ENCODE peak calls at places on chromosomes 6 and 20, in four cellular contexts. U, F, W and B are unnamed samples.

GRCh38 chr6:133503330-133503729 is 262.2 kb downstream of the EYA4 start:
- DNase-seq in U (no peak), W (no peak), F (no peak), B (peak; percentile 57)

GRCh38 chr20:9978395-9979004 is 56.3 kb upstream of the ANKEF1 start:
- DNase-seq in U (peak; percentile 35), F (peak; percentile 95), W (peak; percentile 15), B (peak; percentile 92)

GRCh38 chr20:36468149-36469000 is 72.9 kb upstream of the MYL9 start:
- DNase-seq in W (no peak), F (no peak), U (no peak), B (no peak)

GRCh38 chr6:52512199-52512598 is 64.7 kb downstream of the TRAM2 start:
- DNase-seq in U (peak; percentile 40), W (peak; percentile 22), F (peak; percentile 94), B (peak; percentile 96)

GRCh38 chr6:5422321-5422915 is 161.1 kb downstream of the FARS2 start:
- DNase-seq in U (peak; percentile 21), F (peak; percentile 56), W (peak; percentile 12), B (peak; percentile 43)

GRCh38 chr6:118825661-118826060 is 68.3 kb upstream of the ASF1A start:
- DNase-seq in U (no peak), W (no peak), F (no peak), B (no peak)

GRCh38 chr6:1952726-1953360 is 292.6 kb downstream of the GMDS start:
- DNase-seq in U (peak; percentile 69), F (peak; percentile 99), W (no peak), B (peak; percentile 83)

GRCh38 chr20:39144757-39145156 is 182.6 kb downstream of the DHX35 start:
- DNase-seq in W (no peak), F (no peak), U (no peak), B (no peak)

GRCh38 chr6:43972915-43973304 is 154.3 kb downstream of the MRPL14 start:
- DNase-seq in U (no peak), F (peak; percentile 90), W (peak; percentile 58), B (peak; percentile 97)

GRCh38 chr6:116507324-116507723 is 4.1 kb upstream of the CALHM5 start:
- DNase-seq in U (no peak), F (peak; percentile 66), W (no peak), B (peak; percentile 77)

GRCh38 chr6:4943716-4944115 is 60.1 kb downstream of the RPP40 start:
- DNase-seq in U (no peak), W (no peak), F (peak; percentile 46), B (peak; percentile 12)

DNA sequence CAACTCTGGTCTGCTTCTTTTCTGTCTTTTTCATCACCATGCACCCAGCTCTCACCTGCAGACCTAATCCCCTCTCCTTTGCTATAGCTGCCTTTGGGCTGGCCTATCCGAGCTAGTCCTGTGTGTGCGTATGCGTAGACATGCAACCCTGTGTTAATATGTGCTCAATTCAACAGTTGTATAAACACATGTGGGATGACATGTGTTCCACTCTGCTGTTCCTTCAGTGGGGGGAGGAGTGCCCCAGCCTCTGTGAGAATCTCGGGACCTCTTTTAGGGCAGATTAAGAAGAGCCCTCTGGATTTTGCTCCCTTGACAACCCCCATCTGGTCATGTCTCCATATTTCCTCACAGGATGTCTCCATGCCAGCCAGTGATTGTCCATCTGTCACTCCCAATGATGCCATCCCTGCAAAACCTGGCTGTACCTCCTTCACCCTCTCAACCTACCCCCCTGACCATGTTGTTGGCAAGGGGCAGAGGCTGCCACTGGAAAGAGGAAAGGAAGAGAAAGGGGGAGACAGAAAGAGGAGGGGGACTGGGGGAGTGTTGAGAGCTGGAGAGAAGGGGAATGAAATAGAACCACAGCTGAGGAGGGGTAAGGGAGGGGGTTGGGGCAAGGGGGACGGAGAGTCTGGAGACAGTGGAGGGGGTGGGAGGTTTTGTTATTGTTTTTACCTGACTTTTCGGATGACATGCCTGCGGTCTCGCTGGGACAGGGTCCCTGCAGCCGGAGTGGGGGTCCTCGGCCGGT is 431 bp downstream of the PRRT1 start:
- DNase-seq in U (no peak), W (no peak), F (no peak), B (no peak)
- H3K4me3 ChIP-seq in U (no peak overlapping the region), W (peak overlapping the region; percentile 18), F (peak overlapping the region; percentile 46), B (peak overlapping the region; percentile 75)

DNA sequence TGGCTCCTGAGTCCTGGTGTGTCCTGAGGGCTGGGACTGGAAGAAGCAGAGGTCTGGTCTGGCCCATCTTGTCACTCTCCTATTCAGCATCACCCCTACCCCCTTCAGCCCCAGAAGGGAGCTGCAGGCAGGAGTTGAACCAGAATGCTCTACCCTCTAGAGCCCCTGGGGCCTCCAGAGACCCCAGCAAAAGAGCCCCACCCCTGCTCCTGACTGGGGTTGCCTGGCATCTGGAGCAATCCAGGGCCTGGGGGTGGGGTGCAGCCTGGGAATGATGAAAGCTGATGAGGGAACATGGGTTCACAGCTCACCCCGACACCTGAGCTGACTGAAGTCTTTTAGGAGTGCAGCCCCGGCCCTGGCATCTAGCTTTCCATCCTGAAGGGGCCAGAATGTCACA is 12.2 kb downstream of the FGD2 start:
- DNase-seq in F (no peak), U (no peak), W (no peak), B (no peak)
- H3K4me3 ChIP-seq in F (no peak overlapping the region), U (no peak overlapping the region), W (no peak overlapping the region), B (no peak overlapping the region)

DNA sequence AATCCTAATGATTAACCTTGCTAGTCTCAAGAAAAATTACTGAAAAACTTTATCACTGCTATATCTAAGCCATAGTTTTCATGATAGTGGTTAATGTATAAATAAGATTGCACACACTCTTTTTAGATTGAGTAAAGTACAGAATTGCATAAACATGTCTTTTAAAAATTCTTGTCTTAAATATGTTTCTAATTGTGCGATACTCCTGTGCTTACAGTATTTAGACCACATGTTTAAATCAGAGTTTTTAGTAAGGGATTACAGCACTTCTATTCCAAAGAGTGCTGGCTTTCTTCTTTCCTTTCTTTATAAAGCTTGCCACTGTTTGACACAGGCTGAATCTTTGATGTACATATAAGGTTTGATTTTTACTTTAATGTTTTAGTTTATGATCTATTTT is 36.8 kb upstream of the RGS17 start:
- DNase-seq in W (no peak), F (no peak), U (no peak), B (no peak)
- H3K4me3 ChIP-seq in W (no peak overlapping the region), F (no peak overlapping the region), U (no peak overlapping the region), B (no peak overlapping the region)

GRCh38 chr20:19992996-19993908 is 23.9 kb upstream of the NAA20 start:
- DNase-seq in W (no peak), U (peak; percentile 79), F (peak; percentile 87), B (peak; percentile 96)
- H3K4me3 ChIP-seq in W (no peak overlapping the region), U (peak overlapping the region; percentile 46), F (peak overlapping the region; percentile 24), B (peak overlapping the region; percentile 40)

DNA sequence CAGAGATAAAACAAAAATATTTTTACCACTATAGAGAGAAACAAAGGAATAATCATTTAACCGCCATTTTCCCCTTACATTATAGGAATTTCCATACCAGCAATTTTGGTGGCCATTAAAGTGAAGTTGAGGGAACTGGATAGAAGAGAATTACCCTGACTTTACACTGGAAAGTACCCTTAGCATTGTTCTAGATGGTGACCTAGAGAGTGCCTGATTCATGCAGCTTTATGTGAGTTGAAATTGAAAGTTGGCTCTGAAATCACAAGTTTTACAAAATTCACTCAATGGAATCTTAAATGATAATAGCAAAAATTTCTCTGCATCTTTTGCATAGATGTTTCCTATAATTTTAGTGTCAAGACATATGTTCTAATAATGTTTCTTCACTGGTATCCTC is 55.7 kb upstream of the PREP start:
- DNase-seq in U (no peak), W (no peak), F (no peak), B (peak; percentile 47)
- H3K4me3 ChIP-seq in U (no peak overlapping the region), W (no peak overlapping the region), F (no peak overlapping the region), B (no peak overlapping the region)